ENCODE peak calls at places on chromosomes 5 and 9, in four cellular contexts. P, Q, D and J are unnamed samples.

GRCh38 chr5:95916687-95917085 is 45.0 kb downstream of the ELL2 start:
- DNase-seq in D (peak), Q (no peak), P (no peak), J (no peak)

GRCh38 chr5:159412284-159413046 is 82.2 kb upstream of the IL12B start:
- DNase-seq in D (peak), P (no peak), Q (no peak), J (no peak)

GRCh38 chr5:145484195-145484594 is 350.9 kb downstream of the PRELID2 start:
- DNase-seq in Q (peak), P (no peak), D (peak), J (no peak)

GRCh38 chr9:134592018-134592818 is 49.4 kb upstream of the COL5A1 start:
- DNase-seq in Q (peak), D (peak), P (no peak), J (no peak)

GRCh38 chr5:170280090-170280493 is 17.5 kb downstream of the LCP2 start:
- DNase-seq in D (peak), Q (no peak), P (peak), J (no peak)

GRCh38 chr5:100108883-100109282 is 426.3 kb upstream of the FAM174A start:
- DNase-seq in Q (no peak), D (no peak), P (no peak), J (no peak)

GRCh38 chr9:78365979-78366697 is 69.2 kb downstream of the PSAT1 start:
- DNase-seq in P (no peak), Q (peak), D (peak), J (peak)

GRCh38 chr9:4375424-4376195 is 75.7 kb upstream of the GLIS3 start:
- DNase-seq in P (peak), Q (peak), D (peak), J (no peak)

GRCh38 chr5:14872070-14872989 is 752 bp upstream of the ANKH start:
- DNase-seq in Q (peak), P (peak), D (peak), J (no peak)

GRCh38 chr5:43396762-43397304 is 15.4 kb downstream of the CCL28 start:
- DNase-seq in P (peak), Q (peak), D (peak), J (peak)

GRCh38 chr9:120348951-120349429 is 231.0 kb downstream of the CDK5RAP2 start:
- DNase-seq in P (peak), D (peak), Q (peak), J (peak)

GRCh38 chr5:16508730-16509531 is 43.3 kb upstream of the ZNF622 start:
- DNase-seq in D (no peak), P (peak), Q (no peak), J (no peak)

GRCh38 chr5:101045689-101046088 is 142.6 kb upstream of the ST8SIA4 start:
- DNase-seq in P (no peak), D (peak), Q (no peak), J (no peak)

GRCh38 chr9:131755541-131756198 is 15.8 kb upstream of the RAPGEF1 start:
- DNase-seq in P (peak), D (peak), Q (peak), J (peak)

GRCh38 chr5:55899344-55899743 is 48.2 kb downstream of the IL31RA start:
- DNase-seq in P (no peak), Q (peak), D (peak), J (no peak)

GRCh38 chr5:76473676-76474075 is 70.6 kb downstream of the IQGAP2 start:
- DNase-seq in P (no peak), Q (no peak), D (no peak), J (no peak)

GRCh38 chr9:120877276-120878034 is 467 bp upstream of the PHF19 start:
- DNase-seq in D (peak), P (peak), Q (peak), J (peak)

GRCh38 chr9:82650368-82650767 is 412.6 kb downstream of the RASEF start:
- DNase-seq in Q (no peak), P (no peak), D (no peak), J (no peak)

GRCh38 chr5:138611295-138612220 is 36.4 kb upstream of the HSPA9 start:
- DNase-seq in D (peak), P (peak), Q (no peak), J (no peak)

GRCh38 chr5:125870271-125870670 is 552.9 kb upstream of the GRAMD2B start:
- DNase-seq in D (no peak), Q (peak), P (peak), J (no peak)

GRCh38 chr5:173833200-173833599 is 54.9 kb upstream of the CPEB4 start:
- DNase-seq in Q (no peak), P (no peak), D (peak), J (no peak)

GRCh38 chr5:159021360-159022177 is 78.1 kb downstream of the EBF1 start:
- DNase-seq in P (no peak), Q (peak), D (peak), J (no peak)

GRCh38 chr5:173974688-173975239 is 14.2 kb upstream of the C5orf47 start:
- DNase-seq in P (no peak), Q (no peak), D (no peak), J (no peak)

GRCh38 chr9:135662758-135663450 is at the start of gene LCN9:
- DNase-seq in D (peak), Q (no peak), P (no peak), J (no peak)

GRCh38 chr9:128253140-128253990 is 22.4 kb downstream of the GOLGA2 start:
- DNase-seq in D (no peak), Q (no peak), P (no peak), J (no peak)

GRCh38 chr5:126055348-126055729 is 367.9 kb upstream of the GRAMD2B start:
- DNase-seq in Q (no peak), D (no peak), P (no peak), J (no peak)

GRCh38 chr5:97164846-97165245 is 18.2 kb downstream of the RIOK2 start:
- DNase-seq in Q (peak), D (no peak), P (no peak), J (no peak)

GRCh38 chr5:142958933-142959682 is 188.9 kb downstream of the ARHGAP26 start:
- DNase-seq in D (no peak), Q (no peak), P (no peak), J (no peak)